ENCODE peak calls at places on chromosomes 5 and 9, in ten cellular contexts. One of them, this sample, is unnamed.

GRCh38 chr5:169786219-169786618 is 149.1 kb downstream of the DOCK2 start:
- DNase-seq in fibroblast of lung: peak; percentile 74
- DNase-seq in NCI-H1092 treated with DMSO at 0.1 percent for 48 hours: no peak
- DNase-seq in HT1080: no peak
- DNase-seq in progenitor cell of endocrine pancreas: no peak
- DNase-seq in omental fat pad: no peak
- DNase-seq in activated CD4-positive, alpha-beta memory T cell treated with anti-CD3 and anti-CD28 coated beads, Interleukin-2, amount 10 ng/mL, durations not matched to agents 7 days and 5 days: no peak
- DNase-seq in HEK293T: no peak
- DNase-seq in T-helper 1 cell: no peak
- DNase-seq in stimulated activated CD4-positive, alpha-beta T cell treated with anti-CD3 and anti-CD28 coated beads, Interleukin-15, amount 100 ng/mL, for 24 hours: no peak
- DNase-seq in this sample: no peak

GRCh38 chr5:55441107-55441771 is 93.5 kb downstream of the PLPP1 start:
- DNase-seq in fibroblast of lung: no peak
- DNase-seq in NCI-H1092 treated with DMSO at 0.1 percent for 48 hours: no peak
- DNase-seq in HT1080: no peak
- DNase-seq in progenitor cell of endocrine pancreas: no peak
- DNase-seq in omental fat pad: no peak
- DNase-seq in activated CD4-positive, alpha-beta memory T cell treated with anti-CD3 and anti-CD28 coated beads, Interleukin-2, amount 10 ng/mL, durations not matched to agents 7 days and 5 days: no peak
- DNase-seq in HEK293T: no peak
- DNase-seq in T-helper 1 cell: no peak
- DNase-seq in stimulated activated CD4-positive, alpha-beta T cell treated with anti-CD3 and anti-CD28 coated beads, Interleukin-15, amount 100 ng/mL, for 24 hours: no peak
- DNase-seq in this sample: no peak

GRCh38 chr9:111794837-111795556 is at the start of gene SHOC1:
- DNase-seq in fibroblast of lung: no peak
- DNase-seq in NCI-H1092 treated with DMSO at 0.1 percent for 48 hours: no peak
- DNase-seq in HT1080: no peak
- DNase-seq in progenitor cell of endocrine pancreas: no peak
- DNase-seq in omental fat pad: no peak
- DNase-seq in activated CD4-positive, alpha-beta memory T cell treated with anti-CD3 and anti-CD28 coated beads, Interleukin-2, amount 10 ng/mL, durations not matched to agents 7 days and 5 days: no peak
- DNase-seq in HEK293T: no peak
- DNase-seq in T-helper 1 cell: no peak
- DNase-seq in stimulated activated CD4-positive, alpha-beta T cell treated with anti-CD3 and anti-CD28 coated beads, Interleukin-15, amount 100 ng/mL, for 24 hours: no peak
- DNase-seq in this sample: no peak

GRCh38 chr9:134724231-134724911 is 82.8 kb downstream of the COL5A1 start:
- DNase-seq in fibroblast of lung: peak; percentile 63
- DNase-seq in NCI-H1092 treated with DMSO at 0.1 percent for 48 hours: no peak
- DNase-seq in HT1080: no peak
- DNase-seq in progenitor cell of endocrine pancreas: no peak
- DNase-seq in omental fat pad: no peak
- DNase-seq in activated CD4-positive, alpha-beta memory T cell treated with anti-CD3 and anti-CD28 coated beads, Interleukin-2, amount 10 ng/mL, durations not matched to agents 7 days and 5 days: no peak
- DNase-seq in HEK293T: no peak
- DNase-seq in T-helper 1 cell: no peak
- DNase-seq in stimulated activated CD4-positive, alpha-beta T cell treated with anti-CD3 and anti-CD28 coated beads, Interleukin-15, amount 100 ng/mL, for 24 hours: no peak
- DNase-seq in this sample: no peak

GRCh38 chr9:14978022-14979000 is 68.1 kb upstream of the FREM1 start:
- DNase-seq in fibroblast of lung: no peak
- DNase-seq in NCI-H1092 treated with DMSO at 0.1 percent for 48 hours: no peak
- DNase-seq in HT1080: no peak
- DNase-seq in progenitor cell of endocrine pancreas: no peak
- DNase-seq in omental fat pad: no peak
- DNase-seq in activated CD4-positive, alpha-beta memory T cell treated with anti-CD3 and anti-CD28 coated beads, Interleukin-2, amount 10 ng/mL, durations not matched to agents 7 days and 5 days: no peak
- DNase-seq in HEK293T: no peak
- DNase-seq in T-helper 1 cell: no peak
- DNase-seq in stimulated activated CD4-positive, alpha-beta T cell treated with anti-CD3 and anti-CD28 coated beads, Interleukin-15, amount 100 ng/mL, for 24 hours: no peak
- DNase-seq in this sample: no peak

GRCh38 chr5:27706832-27707231 is 668.4 kb upstream of the CDH9 start:
- DNase-seq in fibroblast of lung: peak; percentile 37
- DNase-seq in NCI-H1092 treated with DMSO at 0.1 percent for 48 hours: no peak
- DNase-seq in HT1080: peak; percentile 79
- DNase-seq in progenitor cell of endocrine pancreas: no peak
- DNase-seq in omental fat pad: no peak
- DNase-seq in activated CD4-positive, alpha-beta memory T cell treated with anti-CD3 and anti-CD28 coated beads, Interleukin-2, amount 10 ng/mL, durations not matched to agents 7 days and 5 days: no peak
- DNase-seq in HEK293T: no peak
- DNase-seq in T-helper 1 cell: no peak
- DNase-seq in stimulated activated CD4-positive, alpha-beta T cell treated with anti-CD3 and anti-CD28 coated beads, Interleukin-15, amount 100 ng/mL, for 24 hours: no peak
- DNase-seq in this sample: peak; percentile 57

GRCh38 chr5:664994-665360 is 28.2 kb downstream of the TPPP start:
- DNase-seq in fibroblast of lung: no peak
- DNase-seq in NCI-H1092 treated with DMSO at 0.1 percent for 48 hours: no peak
- DNase-seq in HT1080: no peak
- DNase-seq in progenitor cell of endocrine pancreas: no peak
- DNase-seq in omental fat pad: no peak
- DNase-seq in activated CD4-positive, alpha-beta memory T cell treated with anti-CD3 and anti-CD28 coated beads, Interleukin-2, amount 10 ng/mL, durations not matched to agents 7 days and 5 days: no peak
- DNase-seq in HEK293T: no peak
- DNase-seq in T-helper 1 cell: no peak
- DNase-seq in stimulated activated CD4-positive, alpha-beta T cell treated with anti-CD3 and anti-CD28 coated beads, Interleukin-15, amount 100 ng/mL, for 24 hours: no peak
- DNase-seq in this sample: no peak

GRCh38 chr5:172559004-172559932 is 81.8 kb upstream of the NEURL1B start:
- DNase-seq in fibroblast of lung: peak; percentile 95
- DNase-seq in NCI-H1092 treated with DMSO at 0.1 percent for 48 hours: no peak
- DNase-seq in HT1080: peak; percentile 82
- DNase-seq in progenitor cell of endocrine pancreas: no peak
- DNase-seq in omental fat pad: no peak
- DNase-seq in activated CD4-positive, alpha-beta memory T cell treated with anti-CD3 and anti-CD28 coated beads, Interleukin-2, amount 10 ng/mL, durations not matched to agents 7 days and 5 days: no peak
- DNase-seq in HEK293T: no peak
- DNase-seq in T-helper 1 cell: no peak
- DNase-seq in stimulated activated CD4-positive, alpha-beta T cell treated with anti-CD3 and anti-CD28 coated beads, Interleukin-15, amount 100 ng/mL, for 24 hours: no peak
- DNase-seq in this sample: peak; percentile 98

GRCh38 chr5:125180222-125180621 is 433.8 kb upstream of the ZNF608 start:
- DNase-seq in fibroblast of lung: peak; percentile 27
- DNase-seq in NCI-H1092 treated with DMSO at 0.1 percent for 48 hours: no peak
- DNase-seq in HT1080: no peak
- DNase-seq in progenitor cell of endocrine pancreas: no peak
- DNase-seq in omental fat pad: no peak
- DNase-seq in activated CD4-positive, alpha-beta memory T cell treated with anti-CD3 and anti-CD28 coated beads, Interleukin-2, amount 10 ng/mL, durations not matched to agents 7 days and 5 days: no peak
- DNase-seq in HEK293T: no peak
- DNase-seq in T-helper 1 cell: no peak
- DNase-seq in stimulated activated CD4-positive, alpha-beta T cell treated with anti-CD3 and anti-CD28 coated beads, Interleukin-15, amount 100 ng/mL, for 24 hours: no peak
- DNase-seq in this sample: no peak

GRCh38 chr5:160369990-160370712 is at the start of gene C1QTNF2:
- DNase-seq in fibroblast of lung: peak; percentile 78
- DNase-seq in NCI-H1092 treated with DMSO at 0.1 percent for 48 hours: no peak
- DNase-seq in HT1080: peak; percentile 47
- DNase-seq in progenitor cell of endocrine pancreas: peak; percentile 17
- DNase-seq in omental fat pad: no peak
- DNase-seq in activated CD4-positive, alpha-beta memory T cell treated with anti-CD3 and anti-CD28 coated beads, Interleukin-2, amount 10 ng/mL, durations not matched to agents 7 days and 5 days: no peak
- DNase-seq in HEK293T: peak; percentile 59
- DNase-seq in T-helper 1 cell: no peak
- DNase-seq in stimulated activated CD4-positive, alpha-beta T cell treated with anti-CD3 and anti-CD28 coated beads, Interleukin-15, amount 100 ng/mL, for 24 hours: peak; percentile 32
- DNase-seq in this sample: peak; percentile 44

GRCh38 chr9:111648066-111648465 is 13.3 kb upstream of the GNG10 start:
- DNase-seq in fibroblast of lung: peak; percentile 13
- DNase-seq in NCI-H1092 treated with DMSO at 0.1 percent for 48 hours: no peak
- DNase-seq in HT1080: peak; percentile 42
- DNase-seq in progenitor cell of endocrine pancreas: no peak
- DNase-seq in omental fat pad: no peak
- DNase-seq in activated CD4-positive, alpha-beta memory T cell treated with anti-CD3 and anti-CD28 coated beads, Interleukin-2, amount 10 ng/mL, durations not matched to agents 7 days and 5 days: no peak
- DNase-seq in HEK293T: no peak
- DNase-seq in T-helper 1 cell: no peak
- DNase-seq in stimulated activated CD4-positive, alpha-beta T cell treated with anti-CD3 and anti-CD28 coated beads, Interleukin-15, amount 100 ng/mL, for 24 hours: no peak
- DNase-seq in this sample: no peak

GRCh38 chr9:89658931-89659330 is 54.1 kb downstream of the GADD45G start:
- DNase-seq in fibroblast of lung: no peak
- DNase-seq in NCI-H1092 treated with DMSO at 0.1 percent for 48 hours: no peak
- DNase-seq in HT1080: no peak
- DNase-seq in progenitor cell of endocrine pancreas: no peak
- DNase-seq in omental fat pad: no peak
- DNase-seq in activated CD4-positive, alpha-beta memory T cell treated with anti-CD3 and anti-CD28 coated beads, Interleukin-2, amount 10 ng/mL, durations not matched to agents 7 days and 5 days: no peak
- DNase-seq in HEK293T: no peak
- DNase-seq in T-helper 1 cell: no peak
- DNase-seq in stimulated activated CD4-positive, alpha-beta T cell treated with anti-CD3 and anti-CD28 coated beads, Interleukin-15, amount 100 ng/mL, for 24 hours: no peak
- DNase-seq in this sample: no peak

GRCh38 chr9:23674016-23674585 is 151.9 kb downstream of the ELAVL2 start:
- DNase-seq in fibroblast of lung: peak; percentile 63
- DNase-seq in NCI-H1092 treated with DMSO at 0.1 percent for 48 hours: no peak
- DNase-seq in HT1080: no peak
- DNase-seq in progenitor cell of endocrine pancreas: no peak
- DNase-seq in omental fat pad: no peak
- DNase-seq in activated CD4-positive, alpha-beta memory T cell treated with anti-CD3 and anti-CD28 coated beads, Interleukin-2, amount 10 ng/mL, durations not matched to agents 7 days and 5 days: no peak
- DNase-seq in HEK293T: no peak
- DNase-seq in T-helper 1 cell: no peak
- DNase-seq in stimulated activated CD4-positive, alpha-beta T cell treated with anti-CD3 and anti-CD28 coated beads, Interleukin-15, amount 100 ng/mL, for 24 hours: no peak
- DNase-seq in this sample: no peak

GRCh38 chr5:146528232-146528631 is 12.2 kb upstream of the GPR151 start:
- DNase-seq in fibroblast of lung: no peak
- DNase-seq in NCI-H1092 treated with DMSO at 0.1 percent for 48 hours: no peak
- DNase-seq in HT1080: no peak
- DNase-seq in progenitor cell of endocrine pancreas: no peak
- DNase-seq in omental fat pad: no peak
- DNase-seq in activated CD4-positive, alpha-beta memory T cell treated with anti-CD3 and anti-CD28 coated beads, Interleukin-2, amount 10 ng/mL, durations not matched to agents 7 days and 5 days: no peak
- DNase-seq in HEK293T: no peak
- DNase-seq in T-helper 1 cell: no peak
- DNase-seq in stimulated activated CD4-positive, alpha-beta T cell treated with anti-CD3 and anti-CD28 coated beads, Interleukin-15, amount 100 ng/mL, for 24 hours: no peak
- DNase-seq in this sample: no peak

GRCh38 chr5:36826694-36827093 is 49.9 kb upstream of the NIPBL start:
- DNase-seq in fibroblast of lung: no peak
- DNase-seq in NCI-H1092 treated with DMSO at 0.1 percent for 48 hours: no peak
- DNase-seq in HT1080: no peak
- DNase-seq in progenitor cell of endocrine pancreas: no peak
- DNase-seq in omental fat pad: no peak
- DNase-seq in activated CD4-positive, alpha-beta memory T cell treated with anti-CD3 and anti-CD28 coated beads, Interleukin-2, amount 10 ng/mL, durations not matched to agents 7 days and 5 days: no peak
- DNase-seq in HEK293T: no peak
- DNase-seq in T-helper 1 cell: no peak
- DNase-seq in stimulated activated CD4-positive, alpha-beta T cell treated with anti-CD3 and anti-CD28 coated beads, Interleukin-15, amount 100 ng/mL, for 24 hours: no peak
- DNase-seq in this sample: no peak

GRCh38 chr9:136545065-136545965 is 533 bp downstream of the NOTCH1 start:
- DNase-seq in fibroblast of lung: no peak
- DNase-seq in NCI-H1092 treated with DMSO at 0.1 percent for 48 hours: no peak
- DNase-seq in HT1080: peak; percentile 21
- DNase-seq in progenitor cell of endocrine pancreas: no peak
- DNase-seq in omental fat pad: no peak
- DNase-seq in activated CD4-positive, alpha-beta memory T cell treated with anti-CD3 and anti-CD28 coated beads, Interleukin-2, amount 10 ng/mL, durations not matched to agents 7 days and 5 days: peak; percentile 76
- DNase-seq in HEK293T: no peak
- DNase-seq in T-helper 1 cell: peak; percentile 46
- DNase-seq in stimulated activated CD4-positive, alpha-beta T cell treated with anti-CD3 and anti-CD28 coated beads, Interleukin-15, amount 100 ng/mL, for 24 hours: peak; percentile 80
- DNase-seq in this sample: peak; percentile 25

GRCh38 chr5:174972291-174972690 is 247.9 kb downstream of the MSX2 start:
- DNase-seq in fibroblast of lung: no peak
- DNase-seq in NCI-H1092 treated with DMSO at 0.1 percent for 48 hours: no peak
- DNase-seq in HT1080: no peak
- DNase-seq in progenitor cell of endocrine pancreas: peak; percentile 14
- DNase-seq in omental fat pad: no peak
- DNase-seq in activated CD4-positive, alpha-beta memory T cell treated with anti-CD3 and anti-CD28 coated beads, Interleukin-2, amount 10 ng/mL, durations not matched to agents 7 days and 5 days: no peak
- DNase-seq in HEK293T: no peak
- DNase-seq in T-helper 1 cell: no peak
- DNase-seq in stimulated activated CD4-positive, alpha-beta T cell treated with anti-CD3 and anti-CD28 coated beads, Interleukin-15, amount 100 ng/mL, for 24 hours: no peak
- DNase-seq in this sample: no peak

GRCh38 chr5:38603691-38604090 is 47.2 kb upstream of the LIFR start:
- DNase-seq in fibroblast of lung: peak; percentile 69
- DNase-seq in NCI-H1092 treated with DMSO at 0.1 percent for 48 hours: no peak
- DNase-seq in HT1080: peak; percentile 29
- DNase-seq in progenitor cell of endocrine pancreas: no peak
- DNase-seq in omental fat pad: no peak
- DNase-seq in activated CD4-positive, alpha-beta memory T cell treated with anti-CD3 and anti-CD28 coated beads, Interleukin-2, amount 10 ng/mL, durations not matched to agents 7 days and 5 days: no peak
- DNase-seq in HEK293T: no peak
- DNase-seq in T-helper 1 cell: no peak
- DNase-seq in stimulated activated CD4-positive, alpha-beta T cell treated with anti-CD3 and anti-CD28 coated beads, Interleukin-15, amount 100 ng/mL, for 24 hours: no peak
- DNase-seq in this sample: no peak

GRCh38 chr9:37784291-37784639 is 599 bp downstream of the EXOSC3 start:
- DNase-seq in fibroblast of lung: no peak
- DNase-seq in NCI-H1092 treated with DMSO at 0.1 percent for 48 hours: no peak
- DNase-seq in HT1080: no peak
- DNase-seq in progenitor cell of endocrine pancreas: no peak
- DNase-seq in omental fat pad: no peak
- DNase-seq in activated CD4-positive, alpha-beta memory T cell treated with anti-CD3 and anti-CD28 coated beads, Interleukin-2, amount 10 ng/mL, durations not matched to agents 7 days and 5 days: no peak
- DNase-seq in HEK293T: no peak
- DNase-seq in T-helper 1 cell: no peak
- DNase-seq in stimulated activated CD4-positive, alpha-beta T cell treated with anti-CD3 and anti-CD28 coated beads, Interleukin-15, amount 100 ng/mL, for 24 hours: no peak
- DNase-seq in this sample: peak; percentile 20

GRCh38 chr9:20980713-20981481 is 50.5 kb downstream of the HACD4 start:
- DNase-seq in fibroblast of lung: peak; percentile 93
- DNase-seq in NCI-H1092 treated with DMSO at 0.1 percent for 48 hours: no peak
- DNase-seq in HT1080: peak; percentile 32
- DNase-seq in progenitor cell of endocrine pancreas: no peak
- DNase-seq in omental fat pad: no peak
- DNase-seq in activated CD4-positive, alpha-beta memory T cell treated with anti-CD3 and anti-CD28 coated beads, Interleukin-2, amount 10 ng/mL, durations not matched to agents 7 days and 5 days: no peak
- DNase-seq in HEK293T: no peak
- DNase-seq in T-helper 1 cell: no peak
- DNase-seq in stimulated activated CD4-positive, alpha-beta T cell treated with anti-CD3 and anti-CD28 coated beads, Interleukin-15, amount 100 ng/mL, for 24 hours: no peak
- DNase-seq in this sample: no peak

GRCh38 chr9:101427957-101428655 is 7.5 kb downstream of the ALDOB start:
- DNase-seq in fibroblast of lung: no peak
- DNase-seq in NCI-H1092 treated with DMSO at 0.1 percent for 48 hours: no peak
- DNase-seq in HT1080: no peak
- DNase-seq in progenitor cell of endocrine pancreas: no peak
- DNase-seq in omental fat pad: no peak
- DNase-seq in activated CD4-positive, alpha-beta memory T cell treated with anti-CD3 and anti-CD28 coated beads, Interleukin-2, amount 10 ng/mL, durations not matched to agents 7 days and 5 days: no peak
- DNase-seq in HEK293T: no peak
- DNase-seq in T-helper 1 cell: no peak
- DNase-seq in stimulated activated CD4-positive, alpha-beta T cell treated with anti-CD3 and anti-CD28 coated beads, Interleukin-15, amount 100 ng/mL, for 24 hours: no peak
- DNase-seq in this sample: no peak

GRCh38 chr9:95981741-95982390 is 106.4 kb downstream of the ERCC6L2 start:
- DNase-seq in fibroblast of lung: no peak
- DNase-seq in NCI-H1092 treated with DMSO at 0.1 percent for 48 hours: peak; percentile 88
- DNase-seq in HT1080: peak; percentile 35
- DNase-seq in progenitor cell of endocrine pancreas: no peak
- DNase-seq in omental fat pad: no peak
- DNase-seq in activated CD4-positive, alpha-beta memory T cell treated with anti-CD3 and anti-CD28 coated beads, Interleukin-2, amount 10 ng/mL, durations not matched to agents 7 days and 5 days: no peak
- DNase-seq in HEK293T: no peak
- DNase-seq in T-helper 1 cell: peak; percentile 1
- DNase-seq in stimulated activated CD4-positive, alpha-beta T cell treated with anti-CD3 and anti-CD28 coated beads, Interleukin-15, amount 100 ng/mL, for 24 hours: no peak
- DNase-seq in this sample: no peak

GRCh38 chr5:55700745-55701144 is 11.4 kb downstream of the SLC38A9 start:
- DNase-seq in fibroblast of lung: no peak
- DNase-seq in NCI-H1092 treated with DMSO at 0.1 percent for 48 hours: no peak
- DNase-seq in HT1080: no peak
- DNase-seq in progenitor cell of endocrine pancreas: no peak
- DNase-seq in omental fat pad: no peak
- DNase-seq in activated CD4-positive, alpha-beta memory T cell treated with anti-CD3 and anti-CD28 coated beads, Interleukin-2, amount 10 ng/mL, durations not matched to agents 7 days and 5 days: no peak
- DNase-seq in HEK293T: no peak
- DNase-seq in T-helper 1 cell: no peak
- DNase-seq in stimulated activated CD4-positive, alpha-beta T cell treated with anti-CD3 and anti-CD28 coated beads, Interleukin-15, amount 100 ng/mL, for 24 hours: no peak
- DNase-seq in this sample: no peak

GRCh38 chr5:80122599-80122998 is 87.5 kb downstream of the THBS4 start:
- DNase-seq in fibroblast of lung: no peak
- DNase-seq in NCI-H1092 treated with DMSO at 0.1 percent for 48 hours: no peak
- DNase-seq in HT1080: no peak
- DNase-seq in progenitor cell of endocrine pancreas: no peak
- DNase-seq in omental fat pad: no peak
- DNase-seq in activated CD4-positive, alpha-beta memory T cell treated with anti-CD3 and anti-CD28 coated beads, Interleukin-2, amount 10 ng/mL, durations not matched to agents 7 days and 5 days: no peak
- DNase-seq in HEK293T: no peak
- DNase-seq in T-helper 1 cell: no peak
- DNase-seq in stimulated activated CD4-positive, alpha-beta T cell treated with anti-CD3 and anti-CD28 coated beads, Interleukin-15, amount 100 ng/mL, for 24 hours: no peak
- DNase-seq in this sample: no peak

GRCh38 chr9:126173929-126174328 is 152.7 kb upstream of the MVB12B start:
- DNase-seq in fibroblast of lung: no peak
- DNase-seq in NCI-H1092 treated with DMSO at 0.1 percent for 48 hours: no peak
- DNase-seq in HT1080: no peak
- DNase-seq in progenitor cell of endocrine pancreas: no peak
- DNase-seq in omental fat pad: no peak
- DNase-seq in activated CD4-positive, alpha-beta memory T cell treated with anti-CD3 and anti-CD28 coated beads, Interleukin-2, amount 10 ng/mL, durations not matched to agents 7 days and 5 days: no peak
- DNase-seq in HEK293T: no peak
- DNase-seq in T-helper 1 cell: no peak
- DNase-seq in stimulated activated CD4-positive, alpha-beta T cell treated with anti-CD3 and anti-CD28 coated beads, Interleukin-15, amount 100 ng/mL, for 24 hours: no peak
- DNase-seq in this sample: no peak

GRCh38 chr9:122785269-122785668 is 3.5 kb upstream of the OR5C1 start:
- DNase-seq in fibroblast of lung: no peak
- DNase-seq in NCI-H1092 treated with DMSO at 0.1 percent for 48 hours: no peak
- DNase-seq in HT1080: no peak
- DNase-seq in progenitor cell of endocrine pancreas: no peak
- DNase-seq in omental fat pad: no peak
- DNase-seq in activated CD4-positive, alpha-beta memory T cell treated with anti-CD3 and anti-CD28 coated beads, Interleukin-2, amount 10 ng/mL, durations not matched to agents 7 days and 5 days: no peak
- DNase-seq in HEK293T: no peak
- DNase-seq in T-helper 1 cell: no peak
- DNase-seq in stimulated activated CD4-positive, alpha-beta T cell treated with anti-CD3 and anti-CD28 coated beads, Interleukin-15, amount 100 ng/mL, for 24 hours: no peak
- DNase-seq in this sample: no peak

GRCh38 chr5:5158472-5158895 is 18.4 kb downstream of the ADAMTS16 start:
- DNase-seq in fibroblast of lung: peak; percentile 54
- DNase-seq in NCI-H1092 treated with DMSO at 0.1 percent for 48 hours: no peak
- DNase-seq in HT1080: no peak
- DNase-seq in progenitor cell of endocrine pancreas: no peak
- DNase-seq in omental fat pad: no peak
- DNase-seq in activated CD4-positive, alpha-beta memory T cell treated with anti-CD3 and anti-CD28 coated beads, Interleukin-2, amount 10 ng/mL, durations not matched to agents 7 days and 5 days: no peak
- DNase-seq in HEK293T: no peak
- DNase-seq in T-helper 1 cell: no peak
- DNase-seq in stimulated activated CD4-positive, alpha-beta T cell treated with anti-CD3 and anti-CD28 coated beads, Interleukin-15, amount 100 ng/mL, for 24 hours: no peak
- DNase-seq in this sample: no peak

GRCh38 chr9:89436963-89437625 is 60.8 kb downstream of the SEMA4D start:
- DNase-seq in fibroblast of lung: no peak
- DNase-seq in NCI-H1092 treated with DMSO at 0.1 percent for 48 hours: no peak
- DNase-seq in HT1080: no peak
- DNase-seq in progenitor cell of endocrine pancreas: no peak
- DNase-seq in omental fat pad: no peak
- DNase-seq in activated CD4-positive, alpha-beta memory T cell treated with anti-CD3 and anti-CD28 coated beads, Interleukin-2, amount 10 ng/mL, durations not matched to agents 7 days and 5 days: peak; percentile 60
- DNase-seq in HEK293T: no peak
- DNase-seq in T-helper 1 cell: peak; percentile 60
- DNase-seq in stimulated activated CD4-positive, alpha-beta T cell treated with anti-CD3 and anti-CD28 coated beads, Interleukin-15, amount 100 ng/mL, for 24 hours: peak; percentile 58
- DNase-seq in this sample: peak; percentile 17